ENCODE peak calls at places on chromosomes 2 and 18, in six cellular contexts. M is NCI-H1417; N is stimulated activated CD8-positive, alpha-beta memory T cell treated with anti-CD3 and anti-CD28 coated beads, Interleukin-2, amount 100 ng/mL, for 1 hour; P is WTC11; F is NCI-H526 treated with DMSO at 0.1 percent for 48 hours; K is epithelial cell of esophagus. O is an unnamed sample.

GRCh38 chr2:121532894-121533293 is 2.2 kb downstream of the RNU4ATAC start:
- DNase-seq in M (no peak), K (peak), N (no peak), P (no peak), F (no peak), O (no peak)

GRCh38 chr2:199329466-199329865 is 128.3 kb downstream of the SATB2 start:
- DNase-seq in P (no peak), F (no peak), N (no peak), K (no peak), M (no peak), O (no peak)

GRCh38 chr18:48817021-48817461 is 133.7 kb downstream of the SMAD7 start:
- DNase-seq in N (no peak), M (no peak), F (no peak), P (peak), K (no peak), O (no peak)

GRCh38 chr2:28904802-28905499 is 10.5 kb downstream of the WDR43 start:
- DNase-seq in F (no peak), K (no peak), N (no peak), P (no peak), M (no peak), O (no peak)

GRCh38 chr2:158202151-158202778 is 100.6 kb downstream of the UPP2 start:
- DNase-seq in N (no peak), M (no peak), F (no peak), K (peak), P (no peak), O (no peak)

GRCh38 chr2:112784199-112785189 is at the start of gene IL1A:
- DNase-seq in M (no peak), N (no peak), F (no peak), P (peak), K (peak), O (no peak)

GRCh38 chr2:42844366-42844765 is 52.0 kb upstream of the HAAO start:
- DNase-seq in M (no peak), P (no peak), N (no peak), F (no peak), K (no peak), O (no peak)

GRCh38 chr2:173990970-173991819 is 26.0 kb upstream of the SP3 start:
- DNase-seq in M (no peak), F (no peak), N (no peak), P (no peak), K (peak), O (no peak)

GRCh38 chr2:180443896-180444295 is 436.8 kb upstream of the CWC22 start:
- DNase-seq in M (no peak), P (no peak), K (peak), F (no peak), N (no peak), O (no peak)

GRCh38 chr2:218964041-218964771 is 4.7 kb downstream of the CDK5R2 start:
- DNase-seq in K (peak), M (peak), P (no peak), F (no peak), N (no peak), O (no peak)

GRCh38 chr18:77114564-77115391 is 17.8 kb downstream of the MBP start:
- DNase-seq in M (no peak), N (no peak), F (peak), P (no peak), K (peak), O (no peak)

GRCh38 chr2:156864230-156864629 is 393.3 kb upstream of the GALNT5 start:
- DNase-seq in M (no peak), N (no peak), K (no peak), P (no peak), F (no peak), O (no peak)